ENCODE peak calls at places on chromosomes 5 and 9, in six cellular contexts. A, K, N, F, D and J are unnamed samples.
A peak's percentile ranks its signal among the peaks of the same experiment; 100 is the strongest.

GRCh38 chr9:97514531-97514930 is 13.1 kb downstream of the TMOD1 start:
- DNase-seq in D (no peak), K (no peak), F (no peak), A (no peak), N (peak; percentile 91), J (no peak)

GRCh38 chr5:94021246-94021645 is 279.8 kb upstream of the POU5F2 start:
- DNase-seq in K (peak; percentile 65), N (no peak), A (no peak), D (no peak), F (no peak), J (peak; percentile 13)

GRCh38 chr5:134435525-134435924 is 23.8 kb upstream of the CDKN2AIPNL start:
- DNase-seq in A (no peak), N (no peak), F (no peak), K (no peak), D (no peak), J (no peak)

GRCh38 chr5:17089690-17090089 is 127.7 kb upstream of the BASP1 start:
- DNase-seq in A (no peak), K (no peak), N (no peak), D (no peak), F (no peak), J (no peak)

GRCh38 chr9:71987471-71988371 is 72.7 kb downstream of the C9orf57 start:
- DNase-seq in N (no peak), A (no peak), D (no peak), K (no peak), F (no peak), J (no peak)

GRCh38 chr9:86406366-86406765 is 52.2 kb upstream of the TUT7 start:
- DNase-seq in N (peak; percentile 25), A (no peak), F (no peak), K (peak; percentile 49), D (no peak), J (no peak)

GRCh38 chr9:69223605-69224004 is 49.5 kb downstream of the TJP2 start:
- DNase-seq in F (no peak), A (no peak), D (no peak), K (no peak), N (peak; percentile 82), J (no peak)

GRCh38 chr5:95043648-95044047 is 241.2 kb downstream of the MCTP1 start:
- DNase-seq in A (no peak), F (no peak), D (no peak), K (no peak), N (no peak), J (no peak)

GRCh38 chr5:115949096-115949495 is 13.2 kb upstream of the LVRN start:
- DNase-seq in A (no peak), D (no peak), F (no peak), N (no peak), K (no peak), J (no peak)

GRCh38 chr5:176614805-176615478 is 5.0 kb upstream of the GPRIN1 start:
- DNase-seq in N (no peak), K (peak; percentile 54), A (no peak), F (no peak), D (no peak), J (no peak)

GRCh38 chr5:68460147-68460760 is 244.7 kb downstream of the PIK3R1 start:
- DNase-seq in D (peak; percentile 34), F (no peak), K (peak; percentile 38), N (peak; percentile 34), A (no peak), J (no peak)

GRCh38 chr5:76325876-76326491 is 77.1 kb upstream of the IQGAP2 start:
- DNase-seq in D (peak; percentile 45), F (no peak), K (no peak), N (peak; percentile 16), A (peak; percentile 54), J (no peak)

GRCh38 chr9:128151343-128152132 is 2.3 kb downstream of the LCN2 start:
- DNase-seq in D (no peak), N (no peak), F (no peak), A (peak; percentile 50), K (no peak), J (no peak)

GRCh38 chr5:111232311-111233049 is 8.3 kb downstream of the CAMK4 start:
- DNase-seq in D (no peak), N (no peak), A (no peak), F (no peak), K (no peak), J (no peak)

GRCh38 chr5:93574939-93575241 is 6.1 kb downstream of the NR2F1-AS1 start:
- DNase-seq in A (no peak), N (no peak), D (no peak), F (no peak), K (no peak), J (no peak)

GRCh38 chr9:74887981-74888370 is 255 bp upstream of the TRPM6 start:
- DNase-seq in F (no peak), K (no peak), D (no peak), A (no peak), N (no peak), J (no peak)

GRCh38 chr9:113349044-113349433 is 302 bp upstream of the BSPRY start:
- DNase-seq in N (no peak), A (no peak), K (no peak), F (no peak), D (no peak), J (no peak)

GRCh38 chr5:98433673-98434072 is 339.8 kb upstream of the RGMB start:
- DNase-seq in A (no peak), F (no peak), N (no peak), D (no peak), K (no peak), J (no peak)

GRCh38 chr5:122259995-122260394 is 52.0 kb upstream of the SNCAIP start:
- DNase-seq in F (no peak), N (no peak), K (peak; percentile 19), A (no peak), D (no peak), J (peak; percentile 70)

GRCh38 chr5:61397238-61397637 is 65.2 kb downstream of the ZSWIM6 start:
- DNase-seq in N (peak; percentile 55), K (no peak), F (no peak), A (no peak), D (no peak), J (no peak)

GRCh38 chr5:89396262-89396975 is 513.4 kb upstream of the MEF2C start:
- DNase-seq in D (no peak), A (no peak), N (no peak), K (peak; percentile 17), F (no peak), J (peak; percentile 25)

GRCh38 chr5:91190333-91190680 is 192.8 kb downstream of the ARRDC3 start:
- DNase-seq in F (no peak), K (no peak), A (no peak), N (no peak), D (no peak), J (no peak)

GRCh38 chr5:91187032-91187431 is 196.1 kb downstream of the ARRDC3 start:
- DNase-seq in D (no peak), A (no peak), F (no peak), K (no peak), N (no peak), J (no peak)

GRCh38 chr5:91186101-91186500 is 197.0 kb downstream of the ARRDC3 start:
- DNase-seq in A (no peak), K (no peak), N (peak; percentile 55), F (no peak), D (no peak), J (no peak)

GRCh38 chr5:91188755-91189154 is 194.4 kb downstream of the ARRDC3 start:
- DNase-seq in N (no peak), A (no peak), F (no peak), K (no peak), D (no peak), J (no peak)

DNA sequence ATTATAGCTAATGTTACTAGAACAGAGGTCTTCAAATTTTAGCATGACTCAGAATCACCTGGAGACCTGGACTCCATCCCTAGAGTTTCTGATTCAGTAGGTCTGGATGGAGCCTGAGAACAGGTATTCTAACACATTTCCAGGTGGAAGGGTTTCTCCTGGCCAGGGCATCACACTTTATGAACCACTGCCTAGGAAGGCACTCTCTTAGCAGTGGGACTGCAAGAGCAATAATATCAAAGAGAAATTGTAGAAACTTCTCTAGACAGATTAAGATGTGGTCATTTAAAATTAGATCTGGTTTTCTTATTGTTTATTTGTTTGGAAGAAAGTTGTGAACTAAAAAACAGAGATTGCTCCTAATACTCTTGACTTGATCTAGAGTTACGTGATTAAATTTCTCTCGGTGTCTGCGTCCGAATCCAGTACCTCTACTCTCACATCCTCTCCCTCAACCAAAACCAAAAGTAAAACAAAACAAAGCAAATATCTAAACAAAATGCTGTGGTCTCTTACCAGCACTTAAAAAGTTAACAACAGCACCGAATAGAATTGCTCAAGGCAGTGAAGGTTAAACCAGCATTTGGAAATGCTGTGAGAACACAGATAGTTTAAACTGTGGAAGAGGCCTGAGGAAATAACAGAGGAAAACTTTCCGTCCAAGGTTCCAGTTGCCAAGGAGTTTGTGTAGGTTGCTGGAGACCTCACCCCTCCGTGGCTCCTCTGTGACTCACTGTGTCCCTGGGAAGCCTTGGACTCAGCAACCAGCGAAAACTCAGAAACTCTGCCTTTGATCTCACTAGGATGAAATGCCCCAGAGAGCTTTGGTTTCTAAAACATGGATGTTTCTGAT is 193.4 kb downstream of the ARRDC3 start:
- DNase-seq in F (peak; percentile 75), A (no peak), N (no peak), K (peak; percentile 85), D (peak; percentile 45), J (peak; percentile 43)
- H3K4me3 ChIP-seq in F (peak overlapping the region; percentile 19), A (no peak overlapping the region), N (no peak overlapping the region), K (no peak overlapping the region), D (peak overlapping the region; percentile 24), J (no peak overlapping the region)

GRCh38 chr5:72328172-72328571 is 8.0 kb downstream of the PTCD2 start:
- DNase-seq in K (peak; percentile 57), F (no peak), D (no peak), N (peak; percentile 98), A (no peak), J (peak; percentile 25)
- H3K4me3 ChIP-seq in K (no peak overlapping the region), F (no peak overlapping the region), D (no peak overlapping the region), N (no peak overlapping the region), A (no peak overlapping the region), J (no peak overlapping the region)

GRCh38 chr5:3029396-3029795 is 277.9 kb upstream of the IRX2 start:
- DNase-seq in N (no peak), A (no peak), D (no peak), K (no peak), F (peak; percentile 34), J (no peak)
- H3K4me3 ChIP-seq in N (no peak overlapping the region), A (no peak overlapping the region), D (no peak overlapping the region), K (no peak overlapping the region), F (no peak overlapping the region), J (no peak overlapping the region)

GRCh38 chr5:67305913-67306710 is 109.5 kb upstream of the CD180 start:
- DNase-seq in A (no peak), D (no peak), F (no peak), N (no peak), K (no peak), J (no peak)

GRCh38 chr5:67305401-67305800 is 108.8 kb upstream of the CD180 start:
- DNase-seq in N (no peak), F (no peak), D (no peak), K (no peak), A (no peak), J (no peak)

GRCh38 chr5:67300321-67300720 is 103.7 kb upstream of the CD180 start:
- DNase-seq in A (no peak), F (no peak), N (no peak), K (no peak), D (no peak), J (no peak)

GRCh38 chr5:67301285-67301904 is 104.8 kb upstream of the CD180 start:
- DNase-seq in F (peak; percentile 95), A (no peak), K (peak; percentile 61), D (peak; percentile 94), N (peak; percentile 19), J (peak; percentile 82)

DNA sequence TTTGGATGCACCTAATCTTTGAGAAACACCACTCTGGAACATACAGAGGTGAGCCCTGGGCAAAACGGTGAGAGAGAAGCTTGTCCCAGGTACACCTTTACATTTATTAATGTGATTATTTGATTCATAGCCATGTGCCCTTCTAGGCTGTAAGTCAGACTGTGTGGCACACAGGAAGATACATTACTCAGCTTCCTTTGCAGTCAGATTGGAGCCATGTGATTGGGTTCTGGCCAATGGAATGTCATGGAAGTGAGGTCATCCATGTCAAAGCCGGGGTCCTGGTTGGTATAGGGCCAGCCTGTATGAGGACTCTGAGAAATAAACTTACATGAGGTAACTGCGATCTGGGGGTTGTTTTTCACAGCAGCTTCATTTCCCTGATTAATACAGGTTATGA is 106.8 kb upstream of the CD180 start:
- DNase-seq in K (no peak), A (no peak), D (no peak), N (no peak), F (no peak), J (no peak)
- H3K4me3 ChIP-seq in K (no peak overlapping the region), A (no peak overlapping the region), D (no peak overlapping the region), N (no peak overlapping the region), F (no peak overlapping the region), J (no peak overlapping the region)